ENCODE peak calls at places on chromosomes 16 and 17, in seven cellular contexts. T is neuronal stem cell, B is GM23248, U is fibroblast of lung, N is NT2/D1, I is PC-3, Y is Karpas-422. H is an unnamed sample.

GRCh38 chr17:82598256-82599011 is 49.8 kb downstream of the WDR45B start:
- DNase-seq in U (peak; percentile 60), B (peak; percentile 79), Y (no peak), I (no peak), N (no peak), T (no peak), H (no peak)

GRCh38 chr16:89194340-89195311 is 5.7 kb downstream of the SLC22A31 start:
- DNase-seq in B (no peak), U (no peak), I (no peak), N (no peak), Y (no peak), T (no peak), H (no peak)

GRCh38 chr16:20302389-20302788 is 24.9 kb downstream of the GP2 start:
- DNase-seq in B (no peak), I (no peak), Y (no peak), T (no peak), U (no peak), N (no peak), H (no peak)

GRCh38 chr17:77375108-77375507 is 234.3 kb downstream of the SEC14L1 start:
- DNase-seq in U (no peak), Y (no peak), T (no peak), I (no peak), N (no peak), B (no peak), H (peak; percentile 43)

GRCh38 chr16:27319257-27319965 is 5.6 kb downstream of the IL4R start:
- DNase-seq in B (no peak), I (no peak), N (no peak), U (no peak), T (no peak), Y (no peak), H (no peak)

GRCh38 chr17:10790491-10791401 is 13.2 kb downstream of the TMEM238L start:
- DNase-seq in T (no peak), I (peak; percentile 54), Y (peak; percentile 28), U (no peak), N (no peak), B (peak; percentile 3), H (no peak)

GRCh38 chr17:32929588-32929987 is 1.6 kb downstream of the TMEM98 start:
- DNase-seq in I (no peak), B (peak; percentile 6), T (no peak), N (no peak), U (no peak), Y (no peak), H (no peak)

GRCh38 chr16:25051446-25052160 is 36.4 kb upstream of the ARHGAP17 start:
- DNase-seq in I (peak; percentile 13), U (peak; percentile 65), B (peak; percentile 70), T (no peak), N (no peak), Y (no peak), H (peak; percentile 61)

GRCh38 chr17:42608692-42609181 is 437 bp downstream of the RETREG3 start:
- DNase-seq in I (no peak), B (peak; percentile 40), N (no peak), T (no peak), Y (peak; percentile 69), U (no peak), H (peak; percentile 49)

GRCh38 chr17:34163681-34164080 is 91.4 kb upstream of the CCL2 start:
- DNase-seq in B (peak; percentile 36), I (no peak), T (peak; percentile 9), Y (no peak), N (no peak), U (peak; percentile 48), H (peak; percentile 17)

GRCh38 chr16:86048221-86048620 is 149.3 kb downstream of the IRF8 start:
- DNase-seq in T (no peak), N (no peak), B (no peak), Y (no peak), U (no peak), I (no peak), H (no peak)

GRCh38 chr16:27383511-27384243 is 18.3 kb upstream of the IL21R start:
- DNase-seq in B (no peak), U (no peak), T (no peak), Y (no peak), I (no peak), N (no peak), H (no peak)

GRCh38 chr16:27721548-27722265 is 171.8 kb downstream of the KATNIP start:
- DNase-seq in Y (no peak), B (peak; percentile 81), U (peak; percentile 98), N (no peak), T (no peak), I (no peak), H (peak; percentile 62)

GRCh38 chr17:61619493-61619892 is 28.5 kb upstream of the NACA2 start:
- DNase-seq in U (peak; percentile 31), T (no peak), N (no peak), B (peak; percentile 8), I (no peak), Y (peak; percentile 24), H (no peak)

GRCh38 chr16:68065716-68066305 is 19.4 kb upstream of the NFATC3 start:
- DNase-seq in T (no peak), U (peak; percentile 39), Y (no peak), I (no peak), B (peak; percentile 78), N (no peak), H (peak; percentile 85)

GRCh38 chr17:79840204-79840988 is 1.2 kb upstream of the CBX4 start:
- DNase-seq in Y (no peak), N (no peak), T (no peak), I (no peak), U (peak; percentile 66), B (peak; percentile 74), H (peak; percentile 88)

GRCh38 chr17:64635647-64636305 is 26.3 kb downstream of the SMURF2 start:
- DNase-seq in U (peak; percentile 75), I (peak; percentile 89), B (peak; percentile 87), Y (no peak), T (no peak), N (no peak), H (peak; percentile 87)

GRCh38 chr17:29091591-29092291 is 48.8 kb downstream of the PIPOX start:
- DNase-seq in B (no peak), Y (no peak), N (no peak), U (no peak), I (no peak), T (no peak), H (no peak)

GRCh38 chr16:85564277-85565051 is 48.7 kb upstream of the GSE1 start:
- DNase-seq in I (peak; percentile 15), Y (peak; percentile 68), N (no peak), B (no peak), U (no peak), T (no peak), H (no peak)

GRCh38 chr17:50865060-50865867 is 890 bp downstream of the TOB1 start:
- DNase-seq in B (peak; percentile 76), U (peak; percentile 42), T (peak; percentile 50), Y (peak; percentile 77), I (peak; percentile 53), N (peak; percentile 28), H (peak; percentile 73)

GRCh38 chr16:1691956-1692355 is 13.9 kb downstream of the JPT2 start:
- DNase-seq in T (no peak), B (peak; percentile 81), I (peak; percentile 93), N (no peak), Y (no peak), U (peak; percentile 45), H (peak; percentile 36)

GRCh38 chr16:1690810-1691209 is 12.7 kb downstream of the JPT2 start:
- DNase-seq in Y (no peak), T (no peak), N (no peak), I (no peak), B (no peak), U (no peak), H (no peak)

GRCh38 chr16:1691276-1691675 is 13.2 kb downstream of the JPT2 start:
- DNase-seq in N (no peak), U (peak; percentile 32), I (peak; percentile 70), B (peak; percentile 73), Y (no peak), T (no peak), H (peak; percentile 39)

GRCh38 chr16:1688807-1689560 is 10.9 kb downstream of the JPT2 start:
- DNase-seq in T (no peak), B (no peak), N (no peak), Y (no peak), I (peak; percentile 95), U (peak; percentile 28), H (no peak)

GRCh38 chr16:1689853-1690252 is 11.8 kb downstream of the JPT2 start:
- DNase-seq in N (no peak), I (peak; percentile 23), Y (no peak), T (no peak), U (no peak), B (no peak), H (no peak)
- H3K9ac ChIP-seq in N (no peak overlapping the region), I (peak overlapping the region; percentile 68), Y (no peak overlapping the region), T (no peak overlapping the region), U (no peak overlapping the region), B (no peak overlapping the region), H (no peak overlapping the region)

DNA sequence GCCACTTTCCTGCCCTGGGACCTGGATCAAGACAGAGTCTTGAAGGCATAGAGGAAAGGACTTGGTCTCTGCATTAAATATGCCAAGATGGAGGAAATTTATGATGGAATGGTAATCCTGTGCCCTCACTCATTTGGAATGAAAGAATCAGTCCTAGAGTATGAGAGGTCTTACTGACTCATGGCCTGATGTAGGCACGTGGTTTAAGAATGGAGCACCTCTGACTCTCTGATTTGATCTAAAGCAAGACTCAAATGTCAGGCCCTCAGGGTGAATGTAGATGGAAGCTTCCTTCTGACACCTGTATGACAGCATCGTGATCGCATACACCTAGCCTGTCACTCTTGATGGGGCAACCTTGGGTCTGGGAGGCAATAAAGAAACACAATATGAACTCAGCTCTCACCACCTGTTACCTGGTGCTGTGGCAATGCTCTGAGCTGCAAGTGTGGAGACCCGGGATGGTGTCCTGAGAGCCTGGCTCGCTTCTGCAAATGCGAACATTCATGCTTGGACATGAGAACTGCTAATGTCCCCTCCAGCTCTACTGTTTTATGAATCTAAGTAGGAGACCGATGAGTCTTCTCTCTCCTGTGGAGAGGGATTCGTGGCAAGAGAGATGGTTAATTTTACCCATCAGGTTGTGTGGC is 229.9 kb downstream of the ABCC12 start:
- DNase-seq in I (peak; percentile 64), Y (no peak), T (no peak), N (no peak), B (no peak), U (no peak), H (no peak)
- H3K27me3 ChIP-seq in I (no peaks in the 10 kb centered on the region), Y (no peaks in the 10 kb centered on the region), T (no peaks in the 10 kb centered on the region), N (no peaks in the 10 kb centered on the region), B (no peaks in the 10 kb centered on the region), U (no peaks in the 10 kb centered on the region), H (no peaks in the 10 kb centered on the region)

GRCh38 chr17:1087381-1088241 is 90.7 kb downstream of the TIMM22 start:
- DNase-seq in B (peak; percentile 67), N (no peak), T (no peak), U (no peak), Y (peak; percentile 59), I (peak; percentile 79), H (peak; percentile 65)
- H3K9ac ChIP-seq in B (peak overlapping the region; percentile 7), N (no peak overlapping the region), T (no peak overlapping the region), U (no peak overlapping the region), Y (no peak overlapping the region), I (peak overlapping the region; percentile 81), H (no peak overlapping the region)

GRCh38 chr17:27912989-27913388 is 19.8 kb upstream of the LYRM9 start:
- DNase-seq in B (peak; percentile 10), T (no peak), N (no peak), Y (no peak), U (no peak), I (no peak), H (no peak)
- H3K27me3 ChIP-seq in B (no peaks in the 10 kb centered on the region), T (no peaks in the 10 kb centered on the region), N (peaks cover 95% of the 10 kb centered on the region), Y (no peaks in the 10 kb centered on the region), U (peaks cover 4% of the 10 kb centered on the region), I (no peaks in the 10 kb centered on the region), H (peaks cover 17% of the 10 kb centered on the region)

DNA sequence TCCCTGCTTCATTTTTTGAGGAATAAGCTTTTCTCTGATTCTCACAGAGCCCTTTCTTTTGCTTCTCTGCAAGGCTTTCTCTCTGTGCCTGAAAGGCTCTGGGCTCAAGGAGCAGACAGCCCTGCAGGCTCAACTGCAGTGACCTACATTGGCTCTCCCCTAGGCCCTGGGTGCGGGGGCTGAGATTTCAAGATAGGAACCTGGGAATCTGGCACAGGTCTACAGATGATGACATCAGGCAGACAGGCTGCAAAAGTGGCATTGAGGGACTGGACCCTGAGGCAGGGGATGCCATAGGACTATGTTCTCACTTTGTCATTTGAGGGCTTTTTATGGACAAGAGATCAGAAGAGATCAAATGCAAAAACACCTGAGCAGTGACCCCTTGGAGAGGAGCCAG is 10.1 kb upstream of the NR1D1 start:
- DNase-seq in N (no peak), B (peak; percentile 53), Y (no peak), T (no peak), I (no peak), U (no peak), H (no peak)
- H3K9ac ChIP-seq in N (peak overlapping the region; percentile 74), B (peak overlapping the region; percentile 85), Y (no peak overlapping the region), T (no peak overlapping the region), I (no peak overlapping the region), U (no peak overlapping the region), H (peak overlapping the region; percentile 84)